ENCODE peak calls at places on chromosomes 12 and 14, in six cellular contexts. N is lower leg skin, A is fibroblast of the aortic adventitia, O is endothelial cell of umbilical vein, T is GM12865, P is heart right ventricle. X is an unnamed sample.

GRCh38 chr12:12372946-12373722 is 16.3 kb downstream of the BORCS5 start:
- DNase-seq in N (no peak), A (no peak), O (no peak), T (no peak), P (no peak), X (no peak)

GRCh38 chr12:74610711-74611110 is 73.1 kb downstream of the ATXN7L3B start:
- DNase-seq in N (no peak), A (no peak), O (no peak), T (no peak), P (no peak), X (no peak)

GRCh38 chr12:32644455-32644854 is 34.6 kb upstream of the DNM1L start:
- DNase-seq in N (no peak), A (peak), O (no peak), T (no peak), P (no peak), X (no peak)

GRCh38 chr14:84770030-84770429 is 759.9 kb upstream of the FLRT2 start:
- DNase-seq in N (no peak), A (no peak), O (no peak), T (no peak), P (no peak), X (peak)

GRCh38 chr12:62724947-62725447 is 210.0 kb downstream of the PPM1H start:
- DNase-seq in N (no peak), A (peak), O (peak), T (no peak), P (no peak), X (peak)

GRCh38 chr12:93180566-93180965 is 197.2 kb upstream of the NUDT4 start:
- DNase-seq in N (no peak), A (no peak), O (no peak), T (no peak), P (no peak), X (no peak)

GRCh38 chr14:102944448-102945330 is 22.2 kb downstream of the AMN start:
- DNase-seq in N (no peak), A (no peak), O (no peak), T (no peak), P (no peak), X (no peak)

GRCh38 chr14:55313480-55313879 is 42.3 kb downstream of the FBXO34 start:
- DNase-seq in N (no peak), A (no peak), O (no peak), T (no peak), P (no peak), X (no peak)

GRCh38 chr12:66662729-66663128 is 16.1 kb downstream of the GRIP1 start:
- DNase-seq in N (no peak), A (peak), O (peak), T (no peak), P (no peak), X (peak)

GRCh38 chr14:64038857-64039542 is 186.2 kb downstream of the SYNE2 start:
- DNase-seq in N (no peak), A (peak), O (no peak), T (no peak), P (no peak), X (no peak)

GRCh38 chr14:54564071-54564798 is 2.7 kb upstream of the SAMD4A start:
- DNase-seq in N (no peak), A (peak), O (peak), T (peak), P (no peak), X (no peak)

GRCh38 chr14:74949211-74949610 is 6.2 kb downstream of the PGF start:
- DNase-seq in N (no peak), A (no peak), O (no peak), T (no peak), P (no peak), X (no peak)

GRCh38 chr12:109016978-109017377 is 3.9 kb downstream of the SVOP start:
- DNase-seq in N (peak), A (no peak), O (no peak), T (no peak), P (no peak), X (no peak)

GRCh38 chr14:68232643-68233055 is 413.1 kb downstream of the RAD51B start:
- DNase-seq in N (no peak), A (peak), O (peak), T (peak), P (peak), X (peak)

GRCh38 chr14:51643137-51643536 is 8.6 kb upstream of the FRMD6 start:
- DNase-seq in N (no peak), A (no peak), O (no peak), T (no peak), P (no peak), X (peak)

GRCh38 chr12:112096667-112097066 is 11.9 kb downstream of the NAA25 start:
- DNase-seq in N (no peak), A (peak), O (peak), T (peak), P (no peak), X (peak)

GRCh38 chr12:116612436-116612835 is 53.3 kb downstream of the MAP1LC3B2 start:
- DNase-seq in N (no peak), A (no peak), O (no peak), T (no peak), P (no peak), X (no peak)

GRCh38 chr14:64715628-64716412 is 11.6 kb downstream of the PLEKHG3 start:
- DNase-seq in N (no peak), A (no peak), O (no peak), T (no peak), P (no peak), X (peak)

GRCh38 chr12:21696603-21697002 is 39.0 kb upstream of the LDHB start:
- DNase-seq in N (no peak), A (no peak), O (no peak), T (no peak), P (no peak), X (no peak)

GRCh38 chr14:75430526-75430925 is 2.7 kb downstream of the JDP2 start:
- DNase-seq in N (no peak), A (peak), O (no peak), T (no peak), P (peak), X (peak)

GRCh38 chr12:98669751-98670150 is 24.7 kb downstream of the APAF1 start:
- DNase-seq in N (no peak), A (no peak), O (no peak), T (no peak), P (no peak), X (no peak)

DNA sequence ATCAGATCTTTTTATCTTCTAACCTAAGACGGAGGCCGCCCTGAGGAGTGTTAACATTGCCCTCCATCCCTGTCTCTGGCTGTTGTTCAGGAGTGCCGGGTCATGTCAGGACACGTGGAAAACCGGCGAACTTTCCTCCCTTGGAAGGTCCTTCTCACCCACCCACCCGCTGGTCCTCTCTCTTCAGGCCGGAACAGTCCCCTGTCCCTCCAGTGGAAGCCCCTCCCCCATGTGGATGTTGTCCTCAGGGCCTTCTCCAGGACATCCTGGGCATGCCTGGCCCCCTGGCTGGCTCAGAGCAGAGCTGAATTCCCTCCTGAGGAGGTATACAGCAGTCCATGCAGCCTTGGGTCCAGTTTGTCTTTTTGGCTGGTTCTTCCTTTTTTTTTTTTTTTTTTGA is 20.3 kb upstream of the ITPK1 start:
- DNase-seq in N (no peak), A (no peak), O (no peak), T (no peak), P (no peak), X (no peak)
- H3K4me3 ChIP-seq in N (no peak), A (no peak), O (no peak), T (no peak), P (no peak), X (no peak)

GRCh38 chr12:15772405-15773018 is 16.7 kb downstream of the EPS8 start:
- DNase-seq in N (no peak), A (peak), O (peak), T (peak), P (no peak), X (no peak)
- TF ChIP-seq CTCF in N (no peak), A (peak), O (peak), T (peak), P (peak), X (peak)

GRCh38 chr12:14416658-14417057 is 51.2 kb downstream of the ATF7IP start:
- DNase-seq in N (no peak), A (peak), O (peak), T (peak), P (peak), X (peak)

GRCh38 chr12:14417717-14418116 is 52.2 kb downstream of the ATF7IP start:
- DNase-seq in N (no peak), A (peak), O (peak), T (peak), P (peak), X (peak)

GRCh38 chr12:14422516-14423230 is 57.2 kb downstream of the ATF7IP start:
- DNase-seq in N (no peak), A (no peak), O (no peak), T (no peak), P (no peak), X (no peak)

DNA sequence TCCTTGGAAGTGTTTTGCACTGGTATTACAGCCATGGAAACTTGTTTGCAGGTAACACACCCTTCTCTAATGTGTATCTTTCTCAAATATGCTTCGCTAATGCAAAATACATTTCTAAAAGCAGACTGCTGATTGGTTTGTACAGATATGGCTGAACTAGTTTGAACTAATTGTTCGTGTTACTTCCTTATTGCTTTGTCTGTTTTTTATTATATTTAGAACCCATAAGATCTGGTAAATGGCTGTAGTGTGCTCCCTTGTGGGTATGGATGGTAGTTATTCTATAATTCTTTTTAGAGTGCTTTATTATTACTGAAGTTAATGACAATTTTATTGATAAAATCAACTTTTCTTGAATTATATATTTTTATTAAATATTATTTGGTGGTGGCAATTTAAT is 53.0 kb downstream of the ATF7IP start:
- DNase-seq in N (no peak), A (peak), O (peak), T (no peak), P (no peak), X (no peak)
- H3K4me3 ChIP-seq in N (no peak), A (no peak), O (no peak), T (no peak), P (no peak), X (no peak)

DNA sequence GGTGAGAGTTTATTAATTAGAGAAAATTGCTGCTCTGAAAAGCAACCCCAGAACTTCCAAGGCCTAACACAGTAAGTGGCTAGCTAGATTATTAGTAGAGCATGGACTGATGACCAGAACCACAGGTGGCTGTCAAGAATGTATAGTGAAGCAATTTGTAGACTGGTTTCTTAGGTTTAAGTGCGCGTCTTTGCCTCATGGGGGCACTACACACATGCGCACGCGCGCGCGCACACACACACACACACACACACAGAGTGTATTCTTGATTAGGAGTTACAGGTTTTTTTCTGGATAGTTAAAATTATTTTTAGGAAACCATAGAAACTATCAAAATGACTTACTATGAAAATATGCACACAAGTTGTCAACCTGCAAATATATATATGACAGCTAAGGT is 66.5 kb downstream of the BHLHE41 start:
- DNase-seq in N (no peak), A (no peak), O (no peak), T (peak), P (no peak), X (no peak)
- TF ChIP-seq CTCF in N (no peak), A (no peak), O (no peak), T (no peak), P (no peak), X (no peak)

DNA sequence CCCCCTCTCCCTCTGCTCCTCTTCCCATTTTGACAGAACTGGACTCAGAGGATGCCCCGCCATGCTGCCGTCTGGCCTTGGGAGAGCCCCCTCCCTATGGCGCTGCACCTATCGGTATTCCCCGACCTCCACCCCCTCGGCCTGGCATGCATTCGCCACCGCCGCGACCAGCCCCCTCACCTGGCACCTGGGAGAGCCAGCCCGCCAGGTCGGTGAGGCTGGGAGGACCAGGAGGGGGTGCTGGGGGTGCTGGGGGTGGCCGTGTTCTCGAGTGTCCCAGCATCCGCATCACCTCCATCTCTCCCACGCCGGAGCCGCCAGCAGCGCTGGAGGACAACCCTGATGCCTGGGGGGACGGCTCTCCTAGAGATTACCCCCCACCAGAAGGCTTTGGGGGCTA is 1.5 kb downstream of the NFATC4 start:
- DNase-seq in N (no peak), A (no peak), O (no peak), T (no peak), P (no peak), X (no peak)
- H3K4me3 ChIP-seq in N (no peak), A (peak), O (no peak), T (no peak), P (no peak), X (peak)